ENCODE peak calls at places on chromosomes 11 and 22, in seven cellular contexts. One of them, this sample, is unnamed.

GRCh38 chr22:46596819-46597218 is 23.4 kb upstream of the GRAMD4 start:
- DNase-seq in nephron progenitor cell: no peak
- DNase-seq in activated T-cell treated with anti-CD3 and anti-CD28 coated beads, Interleukin-2, amount 50 U/mL, for 72 hours: no peak
- DNase-seq in Calu3: peak
- DNase-seq in activated CD4-positive, alpha-beta T cell treated with anti-CD3 and anti-CD28 coated beads for 24 hours: no peak
- DNase-seq in adrenal gland: no peak
- DNase-seq in activated gamma-delta T cell treated with anti-CD3 and anti-CD28 coated beads, Interleukin-2, amount 50 U/mL, for 16 hours: no peak
- DNase-seq in this sample: peak

GRCh38 chr11:12587333-12587997 is 86.8 kb upstream of the TEAD1 start:
- DNase-seq in adrenal gland: no peak
- DNase-seq in activated CD4-positive, alpha-beta T cell treated with anti-CD3 and anti-CD28 coated beads for 24 hours: no peak
- DNase-seq in Calu3: peak
- DNase-seq in activated gamma-delta T cell treated with anti-CD3 and anti-CD28 coated beads, Interleukin-2, amount 50 U/mL, for 16 hours: no peak
- DNase-seq in activated T-cell treated with anti-CD3 and anti-CD28 coated beads, Interleukin-2, amount 50 U/mL, for 72 hours: no peak
- DNase-seq in nephron progenitor cell: peak
- DNase-seq in this sample: peak

GRCh38 chr11:17765381-17766359 is 31.1 kb downstream of the KCNC1 start:
- DNase-seq in activated gamma-delta T cell treated with anti-CD3 and anti-CD28 coated beads, Interleukin-2, amount 50 U/mL, for 16 hours: no peak
- DNase-seq in activated CD4-positive, alpha-beta T cell treated with anti-CD3 and anti-CD28 coated beads for 24 hours: no peak
- DNase-seq in nephron progenitor cell: peak
- DNase-seq in activated T-cell treated with anti-CD3 and anti-CD28 coated beads, Interleukin-2, amount 50 U/mL, for 72 hours: no peak
- DNase-seq in Calu3: no peak
- DNase-seq in adrenal gland: no peak
- DNase-seq in this sample: no peak

GRCh38 chr11:64692764-64693331 is 30.1 kb downstream of the NRXN2 start:
- DNase-seq in activated T-cell treated with anti-CD3 and anti-CD28 coated beads, Interleukin-2, amount 50 U/mL, for 72 hours: no peak
- DNase-seq in activated CD4-positive, alpha-beta T cell treated with anti-CD3 and anti-CD28 coated beads for 24 hours: no peak
- DNase-seq in nephron progenitor cell: no peak
- DNase-seq in adrenal gland: no peak
- DNase-seq in activated gamma-delta T cell treated with anti-CD3 and anti-CD28 coated beads, Interleukin-2, amount 50 U/mL, for 16 hours: no peak
- DNase-seq in Calu3: no peak
- DNase-seq in this sample: no peak

GRCh38 chr11:3707176-3707575 is 36.0 kb upstream of the CHRNA10 start:
- DNase-seq in activated T-cell treated with anti-CD3 and anti-CD28 coated beads, Interleukin-2, amount 50 U/mL, for 72 hours: no peak
- DNase-seq in Calu3: no peak
- DNase-seq in activated gamma-delta T cell treated with anti-CD3 and anti-CD28 coated beads, Interleukin-2, amount 50 U/mL, for 16 hours: no peak
- DNase-seq in nephron progenitor cell: no peak
- DNase-seq in adrenal gland: no peak
- DNase-seq in activated CD4-positive, alpha-beta T cell treated with anti-CD3 and anti-CD28 coated beads for 24 hours: no peak
- DNase-seq in this sample: no peak

GRCh38 chr11:17353228-17354021 is 1.8 kb downstream of the NCR3LG1 start:
- DNase-seq in adrenal gland: peak
- DNase-seq in Calu3: peak
- DNase-seq in activated gamma-delta T cell treated with anti-CD3 and anti-CD28 coated beads, Interleukin-2, amount 50 U/mL, for 16 hours: peak
- DNase-seq in nephron progenitor cell: peak
- DNase-seq in activated CD4-positive, alpha-beta T cell treated with anti-CD3 and anti-CD28 coated beads for 24 hours: peak
- DNase-seq in activated T-cell treated with anti-CD3 and anti-CD28 coated beads, Interleukin-2, amount 50 U/mL, for 72 hours: peak
- DNase-seq in this sample: peak

GRCh38 chr11:13238879-13239514 is 38.6 kb upstream of the BMAL1 start:
- DNase-seq in activated CD4-positive, alpha-beta T cell treated with anti-CD3 and anti-CD28 coated beads for 24 hours: peak
- DNase-seq in nephron progenitor cell: peak
- DNase-seq in activated T-cell treated with anti-CD3 and anti-CD28 coated beads, Interleukin-2, amount 50 U/mL, for 72 hours: peak
- DNase-seq in activated gamma-delta T cell treated with anti-CD3 and anti-CD28 coated beads, Interleukin-2, amount 50 U/mL, for 16 hours: peak
- DNase-seq in Calu3: peak
- DNase-seq in adrenal gland: peak
- DNase-seq in this sample: peak

GRCh38 chr11:130611791-130612251 is 163.4 kb downstream of the ADAMTS15 start:
- DNase-seq in activated CD4-positive, alpha-beta T cell treated with anti-CD3 and anti-CD28 coated beads for 24 hours: no peak
- DNase-seq in nephron progenitor cell: no peak
- DNase-seq in Calu3: no peak
- DNase-seq in adrenal gland: no peak
- DNase-seq in activated gamma-delta T cell treated with anti-CD3 and anti-CD28 coated beads, Interleukin-2, amount 50 U/mL, for 16 hours: no peak
- DNase-seq in activated T-cell treated with anti-CD3 and anti-CD28 coated beads, Interleukin-2, amount 50 U/mL, for 72 hours: no peak
- DNase-seq in this sample: peak

GRCh38 chr22:29596408-29596807 is 7.0 kb upstream of the NF2 start:
- DNase-seq in activated T-cell treated with anti-CD3 and anti-CD28 coated beads, Interleukin-2, amount 50 U/mL, for 72 hours: no peak
- DNase-seq in activated CD4-positive, alpha-beta T cell treated with anti-CD3 and anti-CD28 coated beads for 24 hours: no peak
- DNase-seq in nephron progenitor cell: no peak
- DNase-seq in adrenal gland: no peak
- DNase-seq in activated gamma-delta T cell treated with anti-CD3 and anti-CD28 coated beads, Interleukin-2, amount 50 U/mL, for 16 hours: no peak
- DNase-seq in Calu3: no peak
- DNase-seq in this sample: no peak

GRCh38 chr11:109590782-109591181 is 168.8 kb downstream of the C11orf87 start:
- DNase-seq in activated CD4-positive, alpha-beta T cell treated with anti-CD3 and anti-CD28 coated beads for 24 hours: no peak
- DNase-seq in activated T-cell treated with anti-CD3 and anti-CD28 coated beads, Interleukin-2, amount 50 U/mL, for 72 hours: no peak
- DNase-seq in adrenal gland: no peak
- DNase-seq in activated gamma-delta T cell treated with anti-CD3 and anti-CD28 coated beads, Interleukin-2, amount 50 U/mL, for 16 hours: no peak
- DNase-seq in Calu3: no peak
- DNase-seq in nephron progenitor cell: no peak
- DNase-seq in this sample: peak

GRCh38 chr11:47107709-47108108 is 69.0 kb downstream of the ARFGAP2 start:
- DNase-seq in activated gamma-delta T cell treated with anti-CD3 and anti-CD28 coated beads, Interleukin-2, amount 50 U/mL, for 16 hours: no peak
- DNase-seq in adrenal gland: no peak
- DNase-seq in nephron progenitor cell: no peak
- DNase-seq in activated T-cell treated with anti-CD3 and anti-CD28 coated beads, Interleukin-2, amount 50 U/mL, for 72 hours: no peak
- DNase-seq in activated CD4-positive, alpha-beta T cell treated with anti-CD3 and anti-CD28 coated beads for 24 hours: no peak
- DNase-seq in Calu3: no peak
- DNase-seq in this sample: no peak

GRCh38 chr22:43378011-43378704 is 33.7 kb upstream of the MPPED1 start:
- DNase-seq in activated T-cell treated with anti-CD3 and anti-CD28 coated beads, Interleukin-2, amount 50 U/mL, for 72 hours: peak
- DNase-seq in activated CD4-positive, alpha-beta T cell treated with anti-CD3 and anti-CD28 coated beads for 24 hours: no peak
- DNase-seq in Calu3: no peak
- DNase-seq in adrenal gland: peak
- DNase-seq in nephron progenitor cell: no peak
- DNase-seq in activated gamma-delta T cell treated with anti-CD3 and anti-CD28 coated beads, Interleukin-2, amount 50 U/mL, for 16 hours: no peak
- DNase-seq in this sample: no peak

GRCh38 chr22:26610983-26611382 is 6.8 kb downstream of the CRYBB1 start:
- DNase-seq in nephron progenitor cell: no peak
- DNase-seq in activated gamma-delta T cell treated with anti-CD3 and anti-CD28 coated beads, Interleukin-2, amount 50 U/mL, for 16 hours: no peak
- DNase-seq in Calu3: no peak
- DNase-seq in activated CD4-positive, alpha-beta T cell treated with anti-CD3 and anti-CD28 coated beads for 24 hours: no peak
- DNase-seq in adrenal gland: no peak
- DNase-seq in activated T-cell treated with anti-CD3 and anti-CD28 coated beads, Interleukin-2, amount 50 U/mL, for 72 hours: no peak
- DNase-seq in this sample: no peak

GRCh38 chr22:46513908-46514550 is 23.4 kb downstream of the CELSR1 start:
- DNase-seq in activated T-cell treated with anti-CD3 and anti-CD28 coated beads, Interleukin-2, amount 50 U/mL, for 72 hours: no peak
- DNase-seq in Calu3: no peak
- DNase-seq in activated CD4-positive, alpha-beta T cell treated with anti-CD3 and anti-CD28 coated beads for 24 hours: no peak
- DNase-seq in nephron progenitor cell: no peak
- DNase-seq in adrenal gland: no peak
- DNase-seq in activated gamma-delta T cell treated with anti-CD3 and anti-CD28 coated beads, Interleukin-2, amount 50 U/mL, for 16 hours: no peak
- DNase-seq in this sample: peak

GRCh38 chr11:131172011-131172410 is 198.4 kb upstream of the NTM start:
- DNase-seq in activated CD4-positive, alpha-beta T cell treated with anti-CD3 and anti-CD28 coated beads for 24 hours: no peak
- DNase-seq in nephron progenitor cell: no peak
- DNase-seq in activated gamma-delta T cell treated with anti-CD3 and anti-CD28 coated beads, Interleukin-2, amount 50 U/mL, for 16 hours: no peak
- DNase-seq in activated T-cell treated with anti-CD3 and anti-CD28 coated beads, Interleukin-2, amount 50 U/mL, for 72 hours: no peak
- DNase-seq in Calu3: no peak
- DNase-seq in adrenal gland: no peak
- DNase-seq in this sample: no peak